ENCODE peak calls at places on chromosomes 1 and 21, in ten cellular contexts. S, P, T, A, O, J, G, X, C and Y are unnamed samples.
A peak's percentile ranks its signal among the peaks of the same experiment; 100 is the strongest.

GRCh38 chr1:44723064-44723463 is 7.9 kb downstream of the RNU5D-1 start:
- DNase-seq in S (no peak), P (no peak), T (peak; percentile 27), A (peak; percentile 44), O (no peak), J (no peak), G (no peak), X (no peak), C (no peak), Y (no peak)

GRCh38 chr1:180248731-180249681 is 18.9 kb downstream of the LHX4 start:
- DNase-seq in S (peak; percentile 27), P (no peak), T (no peak), A (no peak), O (no peak), J (no peak), G (no peak), X (no peak), C (no peak), Y (no peak)

GRCh38 chr1:29812397-29813135 is 576.2 kb downstream of the PTPRU start:
- DNase-seq in S (no peak), P (no peak), T (no peak), A (no peak), O (no peak), J (peak; percentile 5), G (no peak), X (no peak), C (no peak), Y (no peak)

GRCh38 chr1:46522184-46522968 is 29.1 kb downstream of the KNCN start:
- DNase-seq in S (peak; percentile 91), P (peak; percentile 67), T (peak; percentile 32), A (peak; percentile 47), O (no peak), J (peak; percentile 79), G (no peak), X (peak; percentile 88), C (no peak), Y (peak; percentile 21)

GRCh38 chr1:100627018-100627716 is 89.2 kb downstream of the GPR88 start:
- DNase-seq in S (peak; percentile 94), P (no peak), T (no peak), A (no peak), O (no peak), J (peak; percentile 75), G (no peak), X (peak; percentile 53), C (no peak), Y (no peak)

GRCh38 chr1:108856994-108857393 is at the start of gene AKNAD1:
- DNase-seq in S (no peak), P (no peak), T (no peak), A (no peak), O (no peak), J (no peak), G (no peak), X (no peak), C (no peak), Y (no peak)

GRCh38 chr1:223712856-223713494 is 636 bp downstream of the CAPN2 start:
- DNase-seq in S (peak; percentile 58), P (no peak), T (peak; percentile 41), A (peak; percentile 52), O (no peak), J (peak; percentile 38), G (peak; percentile 77), X (no peak), C (peak; percentile 38), Y (no peak)

GRCh38 chr21:34034369-34035014 is 38.9 kb upstream of the MRPS6 start:
- DNase-seq in S (no peak), P (no peak), T (no peak), A (no peak), O (no peak), J (no peak), G (no peak), X (no peak), C (no peak), Y (no peak)

GRCh38 chr1:68600049-68600661 is 103.3 kb upstream of the DEPDC1 start:
- DNase-seq in S (peak; percentile 40), P (no peak), T (no peak), A (peak; percentile 7), O (no peak), J (peak; percentile 20), G (no peak), X (no peak), C (no peak), Y (no peak)

GRCh38 chr1:55823521-55824296 is 608.5 kb upstream of the USP24 start:
- DNase-seq in S (peak; percentile 70), P (no peak), T (no peak), A (no peak), O (no peak), J (peak; percentile 40), G (no peak), X (peak; percentile 13), C (no peak), Y (no peak)

GRCh38 chr1:59730759-59731478 is 83.8 kb upstream of the HOOK1 start:
- DNase-seq in S (peak; percentile 97), P (peak; percentile 82), T (no peak), A (no peak), O (peak; percentile 50), J (peak; percentile 82), G (peak; percentile 63), X (peak; percentile 83), C (no peak), Y (peak; percentile 66)

GRCh38 chr1:107950434-107950833 is 14.5 kb downstream of the VAV3 start:
- DNase-seq in S (no peak), P (no peak), T (no peak), A (peak; percentile 31), O (no peak), J (no peak), G (no peak), X (no peak), C (no peak), Y (no peak)

GRCh38 chr1:30232288-30232899 is 491.0 kb downstream of the MATN1 start:
- DNase-seq in S (peak; percentile 4), P (no peak), T (no peak), A (peak; percentile 27), O (no peak), J (no peak), G (no peak), X (no peak), C (no peak), Y (peak; percentile 7)

GRCh38 chr1:61223140-61223539 is 140.8 kb downstream of the NFIA start:
- DNase-seq in S (no peak), P (no peak), T (no peak), A (no peak), O (no peak), J (no peak), G (no peak), X (no peak), C (no peak), Y (no peak)

GRCh38 chr1:85148524-85149250 is 52.1 kb downstream of the SYDE2 start:
- DNase-seq in S (peak; percentile 77), P (no peak), T (no peak), A (peak; percentile 77), O (no peak), J (peak; percentile 43), G (no peak), X (peak; percentile 1), C (no peak), Y (no peak)

GRCh38 chr1:100188617-100189016 is 10.6 kb upstream of the LRRC39 start:
- DNase-seq in S (peak; percentile 65), P (no peak), T (no peak), A (peak; percentile 39), O (no peak), J (peak; percentile 75), G (no peak), X (peak; percentile 34), C (no peak), Y (peak; percentile 26)

GRCh38 chr1:171850951-171851350 is 9.7 kb downstream of the DNM3 start:
- DNase-seq in S (no peak), P (no peak), T (no peak), A (no peak), O (peak; percentile 51), J (no peak), G (no peak), X (no peak), C (no peak), Y (no peak)

GRCh38 chr1:220910021-220910420 is 30.8 kb downstream of the HLX start:
- DNase-seq in S (no peak), P (no peak), T (no peak), A (no peak), O (no peak), J (no peak), G (no peak), X (no peak), C (no peak), Y (no peak)

GRCh38 chr1:185474440-185475149 is 157.6 kb upstream of the IVNS1ABP start:
- DNase-seq in S (peak; percentile 30), P (no peak), T (no peak), A (no peak), O (no peak), J (no peak), G (no peak), X (no peak), C (no peak), Y (no peak)

GRCh38 chr1:64703600-64703999 is 41.3 kb upstream of the RAVER2 start:
- DNase-seq in S (no peak), P (no peak), T (no peak), A (no peak), O (no peak), J (no peak), G (no peak), X (no peak), C (no peak), Y (no peak)